ENCODE peak calls at places on chromosomes 12 and 14, in five cellular contexts. I, G, F, Z and J are unnamed samples.

GRCh38 chr12:130286741-130287140 is 50.9 kb upstream of the PIWIL1 start:
- DNase-seq in G (no peak), F (no peak), I (no peak), Z (no peak), J (no peak)

GRCh38 chr12:5708371-5708770 is 236.7 kb downstream of the ANO2 start:
- DNase-seq in Z (peak), F (peak), G (no peak), I (no peak), J (no peak)

GRCh38 chr14:71588028-71588427 is 344.2 kb upstream of the RGS6 start:
- DNase-seq in G (no peak), I (no peak), Z (no peak), F (no peak), J (no peak)

GRCh38 chr14:104583424-104584114 is 4.0 kb downstream of the C14orf180 start:
- DNase-seq in G (no peak), Z (no peak), F (no peak), I (no peak), J (no peak)

GRCh38 chr12:18151036-18151435 is 61.0 kb upstream of the RERGL start:
- DNase-seq in G (no peak), F (no peak), I (no peak), Z (no peak), J (no peak)

GRCh38 chr12:91926810-91927209 is 218.8 kb downstream of the BTG1 start:
- DNase-seq in F (no peak), I (no peak), Z (no peak), G (no peak), J (no peak)

GRCh38 chr12:31582155-31582554 is 8.8 kb downstream of the DENND5B start:
- DNase-seq in G (no peak), Z (no peak), I (no peak), F (no peak), J (no peak)

GRCh38 chr12:118070650-118071049 is 9.7 kb upstream of the WSB2 start:
- DNase-seq in I (no peak), F (no peak), Z (no peak), G (no peak), J (no peak)

GRCh38 chr12:98838282-98838681 is 193.2 kb downstream of the APAF1 start:
- DNase-seq in I (no peak), G (no peak), Z (no peak), F (no peak), J (no peak)

GRCh38 chr12:65282840-65283239 is 4.4 kb downstream of the MSRB3 start:
- DNase-seq in Z (no peak), I (no peak), G (no peak), F (no peak), J (no peak)

GRCh38 chr14:73757876-73758391 is 43.8 kb upstream of the PNMA1 start:
- DNase-seq in Z (no peak), F (no peak), G (no peak), I (peak), J (no peak)

GRCh38 chr14:67963960-67964359 is 144.4 kb downstream of the RAD51B start:
- DNase-seq in F (no peak), Z (no peak), G (no peak), I (no peak), J (no peak)

GRCh38 chr14:37195327-37195726 is 2.4 kb upstream of the MIPOL1 start:
- DNase-seq in I (no peak), G (no peak), F (no peak), Z (no peak), J (no peak)

GRCh38 chr12:5043589-5044419 is at the start of gene KCNA5:
- DNase-seq in I (peak), G (no peak), F (no peak), Z (no peak), J (no peak)

GRCh38 chr12:2163172-2163927 is 110.6 kb downstream of the CACNA1C start:
- DNase-seq in Z (peak), G (peak), F (peak), I (no peak), J (no peak)

GRCh38 chr12:3624273-3624672 is 128.6 kb downstream of the CRACR2A start:
- DNase-seq in F (no peak), G (no peak), I (no peak), Z (no peak), J (no peak)

GRCh38 chr12:2944401-2945047 is 14.7 kb upstream of the TEAD4 start:
- DNase-seq in I (peak), F (peak), G (no peak), Z (peak), J (no peak)

GRCh38 chr12:29148958-29149690 is at the start of gene FAR2:
- DNase-seq in G (peak), Z (peak), I (peak), F (peak), J (no peak)

GRCh38 chr14:36068777-36069534 is 107.6 kb downstream of the PTCSC3 start:
- DNase-seq in F (no peak), I (no peak), Z (no peak), G (no peak), J (no peak)

GRCh38 chr14:74891870-74892269 is 10.2 kb downstream of the DLST start:
- DNase-seq in F (no peak), I (no peak), G (no peak), Z (no peak), J (no peak)

GRCh38 chr14:77120771-77121743 is 20.5 kb downstream of the ZDHHC22 start:
- DNase-seq in F (peak), G (no peak), Z (peak), I (no peak), J (no peak)

GRCh38 chr14:104732355-104732804 is 8.4 kb downstream of the ADSS1 start:
- DNase-seq in F (peak), Z (peak), I (no peak), G (no peak), J (no peak)

GRCh38 chr14:30223966-30224365 is 296.3 kb upstream of the PRKD1 start:
- DNase-seq in I (no peak), Z (peak), G (no peak), F (no peak), J (peak)

GRCh38 chr14:30225171-30225570 is 297.5 kb upstream of the PRKD1 start:
- DNase-seq in I (no peak), Z (no peak), G (no peak), F (no peak), J (no peak)

GRCh38 chr14:30230719-30231118 is 303.1 kb upstream of the PRKD1 start:
- DNase-seq in I (no peak), Z (no peak), G (no peak), F (no peak), J (no peak)

GRCh38 chr14:30227871-30228270 is 300.2 kb upstream of the PRKD1 start:
- DNase-seq in G (no peak), I (no peak), F (no peak), Z (no peak), J (peak)

GRCh38 chr14:30227436-30227835 is 299.8 kb upstream of the PRKD1 start:
- DNase-seq in Z (no peak), F (no peak), I (no peak), G (no peak), J (peak)
- TF ChIP-seq POLR2AphosphoS5 in Z (peak), F (peak), I (no peak), G (no peak), J (no peak)

GRCh38 chr14:40410708-40411107 is 978.5 kb upstream of the FBXO33 start:
- DNase-seq in Z (no peak), G (no peak), F (no peak), I (no peak), J (no peak)
- TF ChIP-seq POLR2AphosphoS5 in Z (no peak), G (no peak), F (no peak), I (no peak), J (no peak)

GRCh38 chr12:93149228-93149627 is 220.1 kb upstream of the EEA1 start:
- DNase-seq in F (no peak), Z (no peak), G (no peak), I (no peak), J (no peak)
- TF ChIP-seq POLR2AphosphoS5 in F (no peak), Z (no peak), G (no peak), I (no peak), J (no peak)

DNA sequence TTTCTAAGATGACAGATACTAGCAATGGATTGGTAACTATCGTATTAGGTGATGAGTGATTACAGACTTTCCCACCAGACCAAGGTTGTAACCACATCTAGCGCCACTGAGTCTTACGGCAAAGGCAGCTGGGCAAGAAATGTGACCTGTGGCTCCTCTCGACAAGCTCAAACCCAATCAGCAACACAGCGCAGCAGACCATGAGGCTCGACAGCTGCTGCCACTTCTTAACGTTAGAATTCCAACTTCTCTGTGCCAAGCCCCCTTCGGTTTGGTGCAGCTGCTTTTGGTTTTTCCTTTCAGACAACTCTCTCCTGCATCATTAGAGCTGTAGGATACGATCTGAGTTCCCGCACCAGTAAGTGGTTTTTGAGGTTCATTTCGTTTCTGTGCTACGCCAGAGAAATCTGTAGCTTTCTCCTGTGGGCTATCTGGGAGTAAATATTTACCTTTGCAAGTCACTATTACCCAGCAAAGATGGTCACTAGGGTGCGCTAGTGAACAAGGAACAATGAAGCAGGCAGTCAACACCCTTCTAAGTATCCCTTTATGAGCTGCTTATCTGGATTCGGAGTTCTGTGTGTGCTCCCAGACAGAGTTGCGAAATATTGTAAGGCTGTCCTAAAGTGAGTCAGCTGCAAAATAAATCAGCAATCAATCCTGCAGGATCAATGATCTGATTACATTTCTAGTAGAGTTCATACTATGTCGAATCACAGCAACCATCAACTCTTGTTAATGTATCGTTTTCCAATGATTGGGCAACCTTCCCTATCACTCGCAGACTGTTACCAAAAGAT is 133.8 kb downstream of the KCNK10 start:
- DNase-seq in I (peak), Z (peak), F (peak), G (peak), J (peak)
- TF ChIP-seq POLR2AphosphoS5 in I (no peak), Z (peak), F (no peak), G (no peak), J (no peak)

GRCh38 chr14:102213984-102214658 is 74.4 kb downstream of the WDR20 start:
- DNase-seq in G (no peak), Z (no peak), F (no peak), I (no peak), J (no peak)

GRCh38 chr14:102213470-102213869 is 73.8 kb downstream of the WDR20 start:
- DNase-seq in Z (no peak), I (no peak), G (no peak), F (no peak), J (no peak)

GRCh38 chr14:102215522-102216250 is 76.0 kb downstream of the WDR20 start:
- DNase-seq in I (no peak), Z (no peak), F (no peak), G (no peak), J (no peak)

GRCh38 chr14:102212845-102213244 is 73.1 kb downstream of the WDR20 start:
- DNase-seq in F (no peak), Z (no peak), I (no peak), G (no peak), J (no peak)

GRCh38 chr14:102215071-102215470 is 75.4 kb downstream of the WDR20 start:
- DNase-seq in Z (no peak), G (no peak), I (no peak), F (no peak), J (no peak)
- TF ChIP-seq POLR2AphosphoS5 in Z (no peak), G (no peak), I (no peak), F (peak), J (no peak)